ENCODE peak calls at places on chromosome 18, in seven cellular contexts. One of them, this sample, is unnamed.

GRCh38 chr18:497688-498087 is 2.8 kb downstream of the COLEC12 start:
- DNase-seq in left ventricle myocardium inferior: no peak
- DNase-seq in psoas muscle: no peak
- DNase-seq in heart right ventricle: no peak
- DNase-seq in GM23248: no peak
- DNase-seq in effector memory CD4-positive, alpha-beta T cell: no peak
- DNase-seq in cardiac muscle cell: no peak
- DNase-seq in this sample: no peak

GRCh38 chr18:68428026-68428425 is 286.9 kb downstream of the TMX3 start:
- DNase-seq in GM23248: peak; percentile 92
- DNase-seq in cardiac muscle cell: peak; percentile 53
- DNase-seq in heart right ventricle: no peak
- DNase-seq in effector memory CD4-positive, alpha-beta T cell: no peak
- DNase-seq in psoas muscle: no peak
- DNase-seq in left ventricle myocardium inferior: no peak
- DNase-seq in this sample: no peak

GRCh38 chr18:45772081-45772480 is 48.1 kb downstream of the SLC14A1 start:
- DNase-seq in effector memory CD4-positive, alpha-beta T cell: no peak
- DNase-seq in left ventricle myocardium inferior: no peak
- DNase-seq in heart right ventricle: no peak
- DNase-seq in GM23248: no peak
- DNase-seq in cardiac muscle cell: no peak
- DNase-seq in psoas muscle: no peak
- DNase-seq in this sample: no peak

GRCh38 chr18:5879479-5879882 is 15.8 kb downstream of the TMEM200C start:
- DNase-seq in left ventricle myocardium inferior: no peak
- DNase-seq in GM23248: peak; percentile 69
- DNase-seq in psoas muscle: no peak
- DNase-seq in effector memory CD4-positive, alpha-beta T cell: no peak
- DNase-seq in heart right ventricle: no peak
- DNase-seq in cardiac muscle cell: peak; percentile 60
- DNase-seq in this sample: no peak

GRCh38 chr18:33804258-33804657 is 226.2 kb downstream of the ASXL3 start:
- DNase-seq in heart right ventricle: no peak
- DNase-seq in psoas muscle: no peak
- DNase-seq in left ventricle myocardium inferior: no peak
- DNase-seq in GM23248: peak; percentile 23
- DNase-seq in cardiac muscle cell: peak; percentile 51
- DNase-seq in effector memory CD4-positive, alpha-beta T cell: no peak
- DNase-seq in this sample: no peak

GRCh38 chr18:37565138-37565984 is at the start of gene CELF4:
- DNase-seq in effector memory CD4-positive, alpha-beta T cell: no peak
- DNase-seq in cardiac muscle cell: no peak
- DNase-seq in GM23248: peak; percentile 41
- DNase-seq in heart right ventricle: no peak
- DNase-seq in left ventricle myocardium inferior: no peak
- DNase-seq in psoas muscle: no peak
- DNase-seq in this sample: no peak

GRCh38 chr18:13556497-13556896 is 169.9 kb downstream of the FAM210A start:
- DNase-seq in cardiac muscle cell: no peak
- DNase-seq in psoas muscle: no peak
- DNase-seq in left ventricle myocardium inferior: no peak
- DNase-seq in heart right ventricle: no peak
- DNase-seq in GM23248: no peak
- DNase-seq in effector memory CD4-positive, alpha-beta T cell: no peak
- DNase-seq in this sample: no peak

GRCh38 chr18:44803019-44803650 is 122.4 kb downstream of the SETBP1 start:
- DNase-seq in cardiac muscle cell: peak; percentile 42
- DNase-seq in psoas muscle: peak; percentile 79
- DNase-seq in heart right ventricle: no peak
- DNase-seq in GM23248: peak; percentile 67
- DNase-seq in effector memory CD4-positive, alpha-beta T cell: no peak
- DNase-seq in left ventricle myocardium inferior: peak; percentile 24
- DNase-seq in this sample: no peak

GRCh38 chr18:34929336-34929780 is 111.9 kb upstream of the MAPRE2 start:
- DNase-seq in heart right ventricle: no peak
- DNase-seq in left ventricle myocardium inferior: no peak
- DNase-seq in cardiac muscle cell: peak; percentile 64
- DNase-seq in psoas muscle: no peak
- DNase-seq in GM23248: peak; percentile 66
- DNase-seq in effector memory CD4-positive, alpha-beta T cell: no peak
- DNase-seq in this sample: no peak

GRCh38 chr18:43620936-43621335 is 343.6 kb upstream of the SYT4 start:
- DNase-seq in left ventricle myocardium inferior: no peak
- DNase-seq in psoas muscle: no peak
- DNase-seq in GM23248: peak; percentile 50
- DNase-seq in heart right ventricle: no peak
- DNase-seq in cardiac muscle cell: peak; percentile 45
- DNase-seq in effector memory CD4-positive, alpha-beta T cell: no peak
- DNase-seq in this sample: no peak

GRCh38 chr18:29160123-29160522 is 983.2 kb upstream of the CDH2 start:
- DNase-seq in effector memory CD4-positive, alpha-beta T cell: no peak
- DNase-seq in cardiac muscle cell: no peak
- DNase-seq in psoas muscle: no peak
- DNase-seq in GM23248: no peak
- DNase-seq in heart right ventricle: no peak
- DNase-seq in left ventricle myocardium inferior: no peak
- DNase-seq in this sample: no peak

GRCh38 chr18:29161429-29161828 is 984.5 kb upstream of the CDH2 start:
- DNase-seq in cardiac muscle cell: no peak
- DNase-seq in psoas muscle: no peak
- DNase-seq in heart right ventricle: no peak
- DNase-seq in effector memory CD4-positive, alpha-beta T cell: no peak
- DNase-seq in left ventricle myocardium inferior: no peak
- DNase-seq in GM23248: peak; percentile 32
- DNase-seq in this sample: no peak

GRCh38 chr18:29163596-29163995 is 986.7 kb upstream of the CDH2 start:
- DNase-seq in GM23248: peak; percentile 18
- DNase-seq in left ventricle myocardium inferior: no peak
- DNase-seq in psoas muscle: no peak
- DNase-seq in effector memory CD4-positive, alpha-beta T cell: no peak
- DNase-seq in heart right ventricle: no peak
- DNase-seq in cardiac muscle cell: no peak
- DNase-seq in this sample: no peak

GRCh38 chr18:29164993-29165599 is 988.2 kb upstream of the CDH2 start:
- DNase-seq in GM23248: peak; percentile 93
- DNase-seq in heart right ventricle: no peak
- DNase-seq in effector memory CD4-positive, alpha-beta T cell: no peak
- DNase-seq in left ventricle myocardium inferior: no peak
- DNase-seq in cardiac muscle cell: peak; percentile 89
- DNase-seq in psoas muscle: no peak
- DNase-seq in this sample: no peak

DNA sequence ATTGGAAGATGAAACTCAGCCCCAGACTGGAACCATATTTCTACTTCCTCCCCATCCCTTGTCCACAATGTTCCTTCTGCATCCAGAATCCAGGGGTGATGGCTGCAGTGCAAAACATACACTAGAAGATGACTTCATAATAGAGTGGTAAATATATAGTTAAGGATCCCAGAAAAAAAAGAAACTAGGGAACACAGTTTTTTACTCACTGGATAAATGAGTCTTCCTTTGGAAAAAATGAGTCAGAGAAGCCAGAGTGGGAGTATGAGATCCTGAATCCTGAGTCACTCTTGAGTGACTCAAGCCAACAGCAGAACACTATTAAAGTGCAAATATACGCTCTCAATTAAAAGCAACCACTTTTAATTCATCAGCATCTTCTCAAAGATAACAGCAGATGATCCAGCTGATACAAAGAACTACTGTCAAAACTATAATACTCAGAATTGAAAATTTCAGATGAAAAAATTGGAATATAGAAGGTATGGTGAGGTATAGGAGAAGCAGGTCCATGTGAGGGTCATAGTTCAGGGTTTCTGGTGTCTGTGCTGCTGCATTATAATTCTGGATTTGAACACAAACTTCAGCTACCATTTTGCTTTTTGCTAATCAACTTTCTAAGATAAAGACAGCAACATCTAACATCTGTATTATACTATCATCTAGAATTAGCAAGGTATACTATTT is 987.2 kb upstream of the CDH2 start:
- DNase-seq in cardiac muscle cell: peak; percentile 93
- DNase-seq in heart right ventricle: no peak
- DNase-seq in effector memory CD4-positive, alpha-beta T cell: no peak
- DNase-seq in GM23248: peak; percentile 97
- DNase-seq in psoas muscle: no peak
- DNase-seq in left ventricle myocardium inferior: no peak
- DNase-seq in this sample: no peak
- H3K4me1 ChIP-seq in cardiac muscle cell: no peaks in the 10 kb centered on the region
- H3K4me1 ChIP-seq in heart right ventricle: no peaks in the 10 kb centered on the region
- H3K4me1 ChIP-seq in effector memory CD4-positive, alpha-beta T cell: no peaks in the 10 kb centered on the region
- H3K4me1 ChIP-seq in GM23248: peaks cover 51% of the 10 kb centered on the region
- H3K4me1 ChIP-seq in psoas muscle: no peaks in the 10 kb centered on the region
- H3K4me1 ChIP-seq in left ventricle myocardium inferior: no peaks in the 10 kb centered on the region
- H3K4me1 ChIP-seq in this sample: no peaks in the 10 kb centered on the region

DNA sequence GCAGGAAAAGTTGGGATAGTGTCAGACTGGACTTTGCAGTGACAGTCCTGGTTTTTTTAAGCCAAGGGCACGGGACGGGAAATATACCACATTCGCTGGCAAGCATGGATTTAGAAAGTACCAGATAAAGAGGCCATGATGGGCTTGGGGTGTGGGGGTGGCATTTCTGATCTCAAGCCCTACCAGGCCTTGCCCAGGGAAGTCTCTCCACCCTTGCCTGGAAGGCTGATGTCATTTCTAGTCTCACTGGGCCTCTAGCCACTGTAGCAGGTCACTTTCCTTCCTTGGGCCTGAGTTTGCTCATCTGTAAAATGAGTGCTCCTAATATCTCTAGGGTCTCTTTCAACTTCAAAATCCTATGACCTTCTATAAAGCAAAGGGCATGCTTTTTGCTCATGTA is 1.8 kb downstream of the ZBTB7C start:
- DNase-seq in GM23248: no peak
- DNase-seq in psoas muscle: no peak
- DNase-seq in cardiac muscle cell: no peak
- DNase-seq in left ventricle myocardium inferior: no peak
- DNase-seq in heart right ventricle: no peak
- DNase-seq in effector memory CD4-positive, alpha-beta T cell: no peak
- DNase-seq in this sample: no peak
- H3K27me3 ChIP-seq in GM23248: peaks cover 42% of the 10 kb centered on the region
- H3K27me3 ChIP-seq in psoas muscle: no peaks in the 10 kb centered on the region
- H3K27me3 ChIP-seq in cardiac muscle cell: peaks cover 33% of the 10 kb centered on the region
- H3K27me3 ChIP-seq in left ventricle myocardium inferior: peaks cover 32% of the 10 kb centered on the region
- H3K27me3 ChIP-seq in heart right ventricle: peaks cover 66% of the 10 kb centered on the region
- H3K27me3 ChIP-seq in effector memory CD4-positive, alpha-beta T cell: peaks cover 27% of the 10 kb centered on the region
- H3K27me3 ChIP-seq in this sample: peaks cover 40% of the 10 kb centered on the region

DNA sequence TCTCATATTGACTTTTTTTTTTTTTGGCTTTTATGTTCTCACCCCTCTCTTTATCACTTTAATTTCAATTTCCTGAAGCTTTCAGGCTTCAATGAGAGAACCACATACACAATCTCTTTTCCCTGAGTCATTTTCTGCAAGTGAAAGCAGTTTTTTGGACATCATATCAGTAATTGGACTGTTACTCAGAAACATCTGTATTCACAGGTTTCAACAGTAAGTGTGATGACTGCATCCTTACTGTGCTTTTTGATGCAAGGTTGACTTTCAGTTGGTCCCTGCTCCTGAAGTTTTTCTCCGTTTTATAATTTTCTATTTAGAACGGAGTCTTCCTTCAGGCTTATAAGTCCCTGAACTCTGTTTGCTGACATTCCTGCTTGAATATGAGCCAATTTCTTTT is 70.5 kb upstream of the CCBE1 start:
- DNase-seq in psoas muscle: no peak
- DNase-seq in effector memory CD4-positive, alpha-beta T cell: no peak
- DNase-seq in cardiac muscle cell: peak; percentile 52
- DNase-seq in GM23248: peak; percentile 77
- DNase-seq in left ventricle myocardium inferior: no peak
- DNase-seq in heart right ventricle: no peak
- DNase-seq in this sample: no peak
- H3K4me3 ChIP-seq in psoas muscle: no peak overlapping the region
- H3K4me3 ChIP-seq in effector memory CD4-positive, alpha-beta T cell: no peak overlapping the region
- H3K4me3 ChIP-seq in cardiac muscle cell: no peak overlapping the region
- H3K4me3 ChIP-seq in GM23248: no peak overlapping the region
- H3K4me3 ChIP-seq in left ventricle myocardium inferior: no peak overlapping the region
- H3K4me3 ChIP-seq in heart right ventricle: no peak overlapping the region
- H3K4me3 ChIP-seq in this sample: no peak overlapping the region

GRCh38 chr18:23143059-23143831 is 8.0 kb downstream of the CABLES1 start:
- DNase-seq in GM23248: peak; percentile 63
- DNase-seq in left ventricle myocardium inferior: no peak
- DNase-seq in cardiac muscle cell: peak; percentile 45
- DNase-seq in heart right ventricle: peak; percentile 23
- DNase-seq in psoas muscle: no peak
- DNase-seq in effector memory CD4-positive, alpha-beta T cell: no peak
- DNase-seq in this sample: no peak

GRCh38 chr18:23142285-23142929 is 7.1 kb downstream of the CABLES1 start:
- DNase-seq in heart right ventricle: no peak
- DNase-seq in GM23248: peak; percentile 56
- DNase-seq in effector memory CD4-positive, alpha-beta T cell: no peak
- DNase-seq in cardiac muscle cell: no peak
- DNase-seq in left ventricle myocardium inferior: no peak
- DNase-seq in psoas muscle: no peak
- DNase-seq in this sample: no peak

GRCh38 chr18:23145613-23146012 is 10.3 kb downstream of the CABLES1 start:
- DNase-seq in effector memory CD4-positive, alpha-beta T cell: no peak
- DNase-seq in GM23248: no peak
- DNase-seq in cardiac muscle cell: no peak
- DNase-seq in heart right ventricle: no peak
- DNase-seq in left ventricle myocardium inferior: no peak
- DNase-seq in psoas muscle: no peak
- DNase-seq in this sample: no peak

GRCh38 chr18:23143871-23144270 is 8.6 kb downstream of the CABLES1 start:
- DNase-seq in effector memory CD4-positive, alpha-beta T cell: no peak
- DNase-seq in cardiac muscle cell: peak; percentile 48
- DNase-seq in psoas muscle: no peak
- DNase-seq in GM23248: no peak
- DNase-seq in heart right ventricle: peak; percentile 30
- DNase-seq in left ventricle myocardium inferior: no peak
- DNase-seq in this sample: no peak

DNA sequence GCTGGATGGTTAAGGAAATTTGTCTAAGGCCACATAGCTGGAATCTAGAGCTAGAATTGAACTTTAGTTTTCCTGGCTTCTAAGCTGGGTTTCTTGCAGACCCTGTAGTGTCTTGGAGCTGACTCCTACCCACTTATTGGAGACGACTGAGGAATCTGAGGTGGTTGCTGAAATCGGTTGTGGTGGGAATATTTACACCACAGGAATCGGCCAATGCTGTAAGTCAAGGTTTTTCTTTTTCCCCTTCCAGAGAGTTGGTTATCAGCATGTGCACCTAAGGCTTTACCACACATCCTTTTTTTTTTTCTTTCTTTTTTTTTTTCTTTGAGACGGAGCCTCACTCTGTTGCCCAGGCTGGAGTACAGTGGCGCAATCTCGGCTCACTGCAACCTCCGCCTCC is 9.3 kb downstream of the CABLES1 start:
- DNase-seq in GM23248: no peak
- DNase-seq in effector memory CD4-positive, alpha-beta T cell: no peak
- DNase-seq in psoas muscle: no peak
- DNase-seq in cardiac muscle cell: no peak
- DNase-seq in left ventricle myocardium inferior: no peak
- DNase-seq in heart right ventricle: no peak
- DNase-seq in this sample: no peak
- H3K4me1 ChIP-seq in GM23248: peaks cover 18% of the 10 kb centered on the region
- H3K4me1 ChIP-seq in effector memory CD4-positive, alpha-beta T cell: no peaks in the 10 kb centered on the region
- H3K4me1 ChIP-seq in psoas muscle: no peaks in the 10 kb centered on the region
- H3K4me1 ChIP-seq in cardiac muscle cell: peaks cover 34% of the 10 kb centered on the region
- H3K4me1 ChIP-seq in left ventricle myocardium inferior: peaks cover 24% of the 10 kb centered on the region
- H3K4me1 ChIP-seq in heart right ventricle: peaks cover 32% of the 10 kb centered on the region
- H3K4me1 ChIP-seq in this sample: no peaks in the 10 kb centered on the region